ENCODE peak calls at places on chromosomes 6 and 20, in seven cellular contexts. One of them, this sample, is unnamed.

GRCh38 chr20:17197041-17197440 is 29.8 kb upstream of the PCSK2 start:
- DNase-seq in HCT116: no peak
- DNase-seq in BJ: no peak
- DNase-seq in GM12865: no peak
- DNase-seq in fibroblast of pulmonary artery: no peak
- DNase-seq in upper lobe of left lung: no peak
- DNase-seq in AG10803: no peak
- DNase-seq in this sample: no peak

GRCh38 chr6:14734416-14735340 is 511.2 kb upstream of the JARID2 start:
- DNase-seq in AG10803: peak
- DNase-seq in upper lobe of left lung: no peak
- DNase-seq in GM12865: peak
- DNase-seq in HCT116: peak
- DNase-seq in BJ: peak
- DNase-seq in fibroblast of pulmonary artery: peak
- DNase-seq in this sample: peak

GRCh38 chr6:130269969-130270635 is 47.4 kb upstream of the SAMD3 start:
- DNase-seq in AG10803: no peak
- DNase-seq in BJ: no peak
- DNase-seq in HCT116: no peak
- DNase-seq in upper lobe of left lung: no peak
- DNase-seq in GM12865: peak
- DNase-seq in fibroblast of pulmonary artery: no peak
- DNase-seq in this sample: no peak

GRCh38 chr6:156876302-156876701 is 99.1 kb downstream of the ARID1B start:
- DNase-seq in upper lobe of left lung: peak
- DNase-seq in AG10803: no peak
- DNase-seq in HCT116: no peak
- DNase-seq in BJ: no peak
- DNase-seq in GM12865: no peak
- DNase-seq in fibroblast of pulmonary artery: no peak
- DNase-seq in this sample: no peak

GRCh38 chr20:22402990-22403859 is 181.1 kb downstream of the FOXA2 start:
- DNase-seq in BJ: no peak
- DNase-seq in upper lobe of left lung: peak
- DNase-seq in AG10803: no peak
- DNase-seq in GM12865: no peak
- DNase-seq in fibroblast of pulmonary artery: peak
- DNase-seq in HCT116: no peak
- DNase-seq in this sample: no peak

GRCh38 chr20:1505361-1505760 is 14.1 kb upstream of the SIRPB2 start:
- DNase-seq in fibroblast of pulmonary artery: no peak
- DNase-seq in upper lobe of left lung: no peak
- DNase-seq in GM12865: no peak
- DNase-seq in BJ: no peak
- DNase-seq in HCT116: no peak
- DNase-seq in AG10803: peak
- DNase-seq in this sample: no peak

GRCh38 chr6:105896821-105897095 is 189.4 kb upstream of the PRDM1 start:
- DNase-seq in upper lobe of left lung: no peak
- DNase-seq in GM12865: no peak
- DNase-seq in HCT116: no peak
- DNase-seq in AG10803: no peak
- DNase-seq in BJ: no peak
- DNase-seq in fibroblast of pulmonary artery: no peak
- DNase-seq in this sample: no peak

GRCh38 chr6:113551168-113551567 is 306.0 kb upstream of the MARCKS start:
- DNase-seq in HCT116: no peak
- DNase-seq in fibroblast of pulmonary artery: no peak
- DNase-seq in AG10803: no peak
- DNase-seq in upper lobe of left lung: no peak
- DNase-seq in BJ: no peak
- DNase-seq in GM12865: no peak
- DNase-seq in this sample: no peak

GRCh38 chr6:166778046-166778445 is 151.0 kb upstream of the RPS6KA2 start:
- DNase-seq in fibroblast of pulmonary artery: no peak
- DNase-seq in AG10803: no peak
- DNase-seq in BJ: no peak
- DNase-seq in HCT116: no peak
- DNase-seq in upper lobe of left lung: no peak
- DNase-seq in GM12865: no peak
- DNase-seq in this sample: no peak

GRCh38 chr20:12882832-12883506 is 125.8 kb upstream of the SPTLC3 start:
- DNase-seq in AG10803: peak
- DNase-seq in upper lobe of left lung: no peak
- DNase-seq in fibroblast of pulmonary artery: peak
- DNase-seq in GM12865: no peak
- DNase-seq in BJ: no peak
- DNase-seq in HCT116: no peak
- DNase-seq in this sample: peak

GRCh38 chr20:19976595-19977372 is 40.4 kb upstream of the NAA20 start:
- DNase-seq in BJ: peak
- DNase-seq in AG10803: peak
- DNase-seq in GM12865: no peak
- DNase-seq in HCT116: peak
- DNase-seq in upper lobe of left lung: peak
- DNase-seq in fibroblast of pulmonary artery: peak
- DNase-seq in this sample: no peak

GRCh38 chr20:19978511-19979210 is 38.5 kb upstream of the NAA20 start:
- DNase-seq in AG10803: no peak
- DNase-seq in upper lobe of left lung: no peak
- DNase-seq in fibroblast of pulmonary artery: no peak
- DNase-seq in HCT116: no peak
- DNase-seq in BJ: no peak
- DNase-seq in GM12865: no peak
- DNase-seq in this sample: no peak

GRCh38 chr20:19975436-19975799 is 41.7 kb upstream of the NAA20 start:
- DNase-seq in AG10803: peak
- DNase-seq in upper lobe of left lung: peak
- DNase-seq in fibroblast of pulmonary artery: peak
- DNase-seq in HCT116: no peak
- DNase-seq in BJ: no peak
- DNase-seq in GM12865: no peak
- DNase-seq in this sample: no peak

GRCh38 chr20:19975901-19976300 is 41.3 kb upstream of the NAA20 start:
- DNase-seq in AG10803: peak
- DNase-seq in GM12865: no peak
- DNase-seq in BJ: no peak
- DNase-seq in fibroblast of pulmonary artery: peak
- DNase-seq in upper lobe of left lung: peak
- DNase-seq in HCT116: no peak
- DNase-seq in this sample: no peak

DNA sequence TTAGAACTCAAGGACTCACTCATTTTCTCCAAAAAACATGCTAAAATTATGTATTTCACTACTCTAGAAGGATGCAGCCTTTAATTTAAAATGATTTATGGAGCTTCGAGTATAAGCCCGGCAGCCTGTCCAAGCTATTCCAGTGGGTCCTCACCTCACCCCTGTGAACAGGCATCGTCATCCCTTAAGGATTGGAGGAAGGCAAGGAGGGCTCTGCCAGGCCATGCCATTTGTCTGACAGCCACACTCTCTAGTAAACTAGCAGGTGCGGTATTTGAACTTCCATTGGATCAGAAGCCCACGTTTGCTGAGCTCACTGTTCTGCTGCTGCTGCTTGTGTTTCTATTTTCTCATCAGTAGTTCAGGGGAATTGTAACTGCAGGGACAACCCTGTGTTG is 39.8 kb upstream of the NAA20 start:
- DNase-seq in AG10803: no peak
- DNase-seq in fibroblast of pulmonary artery: no peak
- DNase-seq in HCT116: no peak
- DNase-seq in GM12865: no peak
- DNase-seq in upper lobe of left lung: no peak
- DNase-seq in BJ: no peak
- DNase-seq in this sample: no peak
- H3K4me3 ChIP-seq in AG10803: peak
- H3K4me3 ChIP-seq in fibroblast of pulmonary artery: peak
- H3K4me3 ChIP-seq in HCT116: no peak
- H3K4me3 ChIP-seq in GM12865: no peak
- H3K4me3 ChIP-seq in upper lobe of left lung: no peak
- H3K4me3 ChIP-seq in BJ: peak
- H3K4me3 ChIP-seq in this sample: peak

GRCh38 chr20:50911030-50911429 is 20.2 kb downstream of the ADNP start:
- DNase-seq in GM12865: peak
- DNase-seq in upper lobe of left lung: no peak
- DNase-seq in BJ: peak
- DNase-seq in HCT116: no peak
- DNase-seq in AG10803: peak
- DNase-seq in fibroblast of pulmonary artery: no peak
- DNase-seq in this sample: peak
- H3K4me3 ChIP-seq in GM12865: peak
- H3K4me3 ChIP-seq in upper lobe of left lung: no peak
- H3K4me3 ChIP-seq in BJ: no peak
- H3K4me3 ChIP-seq in HCT116: no peak
- H3K4me3 ChIP-seq in AG10803: no peak
- H3K4me3 ChIP-seq in fibroblast of pulmonary artery: no peak
- H3K4me3 ChIP-seq in this sample: no peak

GRCh38 chr20:6121504-6121903 is 1.3 kb downstream of the FERMT1 start:
- DNase-seq in BJ: no peak
- DNase-seq in HCT116: no peak
- DNase-seq in fibroblast of pulmonary artery: no peak
- DNase-seq in GM12865: no peak
- DNase-seq in AG10803: no peak
- DNase-seq in upper lobe of left lung: no peak
- DNase-seq in this sample: no peak
- H3K4me3 ChIP-seq in BJ: no peak
- H3K4me3 ChIP-seq in HCT116: peak
- H3K4me3 ChIP-seq in fibroblast of pulmonary artery: no peak
- H3K4me3 ChIP-seq in GM12865: no peak
- H3K4me3 ChIP-seq in AG10803: no peak
- H3K4me3 ChIP-seq in upper lobe of left lung: no peak
- H3K4me3 ChIP-seq in this sample: no peak

GRCh38 chr6:100344321-100344720 is 120.4 kb downstream of the SIM1 start:
- DNase-seq in AG10803: no peak
- DNase-seq in upper lobe of left lung: no peak
- DNase-seq in BJ: no peak
- DNase-seq in HCT116: no peak
- DNase-seq in GM12865: no peak
- DNase-seq in fibroblast of pulmonary artery: no peak
- DNase-seq in this sample: no peak

GRCh38 chr6:100342830-100343229 is 121.9 kb downstream of the SIM1 start:
- DNase-seq in fibroblast of pulmonary artery: peak
- DNase-seq in BJ: no peak
- DNase-seq in AG10803: peak
- DNase-seq in HCT116: no peak
- DNase-seq in upper lobe of left lung: no peak
- DNase-seq in GM12865: no peak
- DNase-seq in this sample: no peak

GRCh38 chr6:100346203-100346602 is 118.5 kb downstream of the SIM1 start:
- DNase-seq in upper lobe of left lung: no peak
- DNase-seq in HCT116: no peak
- DNase-seq in AG10803: peak
- DNase-seq in BJ: no peak
- DNase-seq in fibroblast of pulmonary artery: no peak
- DNase-seq in GM12865: no peak
- DNase-seq in this sample: no peak

GRCh38 chr6:100343678-100344077 is 121.0 kb downstream of the SIM1 start:
- DNase-seq in fibroblast of pulmonary artery: peak
- DNase-seq in AG10803: peak
- DNase-seq in HCT116: no peak
- DNase-seq in upper lobe of left lung: no peak
- DNase-seq in BJ: peak
- DNase-seq in GM12865: no peak
- DNase-seq in this sample: no peak

DNA sequence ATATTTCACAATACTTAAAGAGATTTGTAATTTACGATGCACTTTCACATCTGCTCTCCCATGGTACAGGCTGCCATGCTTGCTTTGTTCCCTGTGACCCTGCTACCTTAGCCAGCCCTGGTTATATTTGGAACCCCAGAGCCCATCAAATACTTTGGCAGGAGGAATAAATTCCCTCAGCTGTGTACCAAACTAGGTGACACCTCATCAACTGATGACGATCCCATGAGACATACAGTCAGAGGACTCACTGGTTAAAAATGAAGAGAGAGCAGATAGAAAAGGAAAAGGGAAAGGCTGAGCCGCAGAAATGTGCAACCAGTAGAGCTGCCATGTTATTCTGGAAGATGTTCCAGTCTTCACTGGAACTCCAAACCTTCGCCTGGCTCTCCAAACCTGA is 120.0 kb downstream of the SIM1 start:
- DNase-seq in BJ: no peak
- DNase-seq in HCT116: no peak
- DNase-seq in fibroblast of pulmonary artery: peak
- DNase-seq in GM12865: no peak
- DNase-seq in AG10803: peak
- DNase-seq in upper lobe of left lung: no peak
- DNase-seq in this sample: no peak
- H3K4me3 ChIP-seq in BJ: no peak
- H3K4me3 ChIP-seq in HCT116: no peak
- H3K4me3 ChIP-seq in fibroblast of pulmonary artery: no peak
- H3K4me3 ChIP-seq in GM12865: no peak
- H3K4me3 ChIP-seq in AG10803: no peak
- H3K4me3 ChIP-seq in upper lobe of left lung: no peak
- H3K4me3 ChIP-seq in this sample: no peak

GRCh38 chr6:125792680-125793079 is 1.9 kb downstream of the NCOA7 start:
- DNase-seq in upper lobe of left lung: no peak
- DNase-seq in AG10803: peak
- DNase-seq in BJ: no peak
- DNase-seq in GM12865: no peak
- DNase-seq in HCT116: no peak
- DNase-seq in fibroblast of pulmonary artery: peak
- DNase-seq in this sample: no peak
- H3K4me3 ChIP-seq in upper lobe of left lung: no peak
- H3K4me3 ChIP-seq in AG10803: no peak
- H3K4me3 ChIP-seq in BJ: no peak
- H3K4me3 ChIP-seq in GM12865: peak
- H3K4me3 ChIP-seq in HCT116: no peak
- H3K4me3 ChIP-seq in fibroblast of pulmonary artery: peak
- H3K4me3 ChIP-seq in this sample: no peak

GRCh38 chr20:2692886-2693285 is 306 bp downstream of the EBF4 start:
- DNase-seq in AG10803: no peak
- DNase-seq in GM12865: no peak
- DNase-seq in BJ: no peak
- DNase-seq in HCT116: no peak
- DNase-seq in upper lobe of left lung: no peak
- DNase-seq in fibroblast of pulmonary artery: no peak
- DNase-seq in this sample: no peak
- H3K4me3 ChIP-seq in AG10803: no peak
- H3K4me3 ChIP-seq in GM12865: no peak
- H3K4me3 ChIP-seq in BJ: peak
- H3K4me3 ChIP-seq in HCT116: no peak
- H3K4me3 ChIP-seq in upper lobe of left lung: no peak
- H3K4me3 ChIP-seq in fibroblast of pulmonary artery: no peak
- H3K4me3 ChIP-seq in this sample: no peak

DNA sequence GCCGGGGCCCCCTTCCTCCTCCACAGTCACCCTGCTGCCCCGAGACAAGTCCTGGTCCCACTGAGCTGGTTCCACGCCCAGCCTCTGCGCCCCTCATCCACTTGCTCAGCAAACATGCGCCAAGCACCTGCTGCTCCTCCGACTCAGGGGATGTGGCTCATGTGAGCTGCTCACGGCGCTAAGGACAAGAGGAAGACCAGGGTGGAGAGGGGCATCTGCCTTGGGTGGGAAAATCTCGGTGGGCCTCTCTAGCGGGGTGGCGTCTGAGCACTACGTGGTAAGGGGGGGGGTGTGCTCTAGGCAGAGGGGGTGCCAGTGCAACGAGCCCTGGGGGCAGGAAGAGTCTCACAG is 4.5 kb downstream of the LAMA5 start:
- DNase-seq in HCT116: no peak
- DNase-seq in GM12865: no peak
- DNase-seq in upper lobe of left lung: no peak
- DNase-seq in AG10803: no peak
- DNase-seq in BJ: no peak
- DNase-seq in fibroblast of pulmonary artery: no peak
- DNase-seq in this sample: no peak
- H3K4me3 ChIP-seq in HCT116: no peak
- H3K4me3 ChIP-seq in GM12865: no peak
- H3K4me3 ChIP-seq in upper lobe of left lung: no peak
- H3K4me3 ChIP-seq in AG10803: no peak
- H3K4me3 ChIP-seq in BJ: no peak
- H3K4me3 ChIP-seq in fibroblast of pulmonary artery: no peak
- H3K4me3 ChIP-seq in this sample: no peak

GRCh38 chr6:37389857-37390256 is 36.1 kb downstream of the RNF8 start:
- DNase-seq in BJ: no peak
- DNase-seq in upper lobe of left lung: no peak
- DNase-seq in HCT116: no peak
- DNase-seq in fibroblast of pulmonary artery: no peak
- DNase-seq in AG10803: no peak
- DNase-seq in GM12865: no peak
- DNase-seq in this sample: no peak
- H3K4me3 ChIP-seq in BJ: no peak
- H3K4me3 ChIP-seq in upper lobe of left lung: no peak
- H3K4me3 ChIP-seq in HCT116: no peak
- H3K4me3 ChIP-seq in fibroblast of pulmonary artery: no peak
- H3K4me3 ChIP-seq in AG10803: no peak
- H3K4me3 ChIP-seq in GM12865: no peak
- H3K4me3 ChIP-seq in this sample: no peak